ENCODE peak calls at places on chromosome 11, in nine cellular contexts. Q is glomerular endothelial cell, J is psoas muscle, P is AG04450, N is NB4, H is body of pancreas, O is HL-60, Z is activated T-cell treated with anti-CD3 and anti-CD28 coated beads for 1 hour, D is Peyer's patch. M is an unnamed sample.

GRCh38 chr11:16456366-16456765 is 100.0 kb upstream of the SOX6 start:
- DNase-seq in Q (no peak), J (no peak), P (no peak), N (no peak), H (no peak), O (no peak), Z (no peak), D (no peak), M (no peak)

GRCh38 chr11:43948341-43949185 is 6.1 kb downstream of the C11orf96 start:
- DNase-seq in Q (no peak), J (no peak), P (no peak), N (no peak), H (no peak), O (no peak), Z (no peak), D (no peak), M (no peak)

GRCh38 chr11:73662445-73663157 is 16.2 kb downstream of the PLEKHB1 start:
- DNase-seq in Q (no peak), J (no peak), P (no peak), N (no peak), H (no peak), O (no peak), Z (no peak), D (no peak), M (peak)

GRCh38 chr11:36114095-36114494 is 170.2 kb downstream of the LDLRAD3 start:
- DNase-seq in Q (no peak), J (no peak), P (no peak), N (no peak), H (no peak), O (no peak), Z (no peak), D (no peak), M (no peak)

GRCh38 chr11:84543367-84544159 is 1083.6 kb downstream of the DLG2 start:
- DNase-seq in Q (no peak), J (no peak), P (no peak), N (no peak), H (no peak), O (no peak), Z (no peak), D (no peak), M (no peak)

GRCh38 chr11:100512475-100512874 is 174.6 kb upstream of the ARHGAP42 start:
- DNase-seq in Q (no peak), J (no peak), P (no peak), N (no peak), H (no peak), O (no peak), Z (no peak), D (no peak), M (no peak)

GRCh38 chr11:61152816-61153592 is 8.2 kb downstream of the VPS37C start:
- DNase-seq in Q (no peak), J (no peak), P (no peak), N (no peak), H (no peak), O (no peak), Z (no peak), D (no peak), M (no peak)

GRCh38 chr11:75323609-75324008 is 27.9 kb downstream of the ARRB1 start:
- DNase-seq in Q (no peak), J (no peak), P (no peak), N (no peak), H (peak), O (no peak), Z (no peak), D (no peak), M (no peak)

GRCh38 chr11:122775675-122776271 is 62.5 kb upstream of the CRTAM start:
- DNase-seq in Q (no peak), J (no peak), P (no peak), N (no peak), H (no peak), O (no peak), Z (no peak), D (no peak), M (no peak)

GRCh38 chr11:10109836-10110235 is 184.2 kb downstream of the SBF2 start:
- DNase-seq in Q (no peak), J (no peak), P (peak), N (no peak), H (no peak), O (no peak), Z (no peak), D (no peak), M (no peak)

GRCh38 chr11:88345408-88345807 is 7.9 kb upstream of the CTSC start:
- DNase-seq in Q (no peak), J (no peak), P (no peak), N (peak), H (no peak), O (no peak), Z (no peak), D (no peak), M (no peak)

GRCh38 chr11:130088909-130089668 is 19.4 kb downstream of the APLP2 start:
- DNase-seq in Q (no peak), J (no peak), P (no peak), N (no peak), H (no peak), O (no peak), Z (no peak), D (no peak), M (no peak)

GRCh38 chr11:76803023-76803422 is 19.9 kb downstream of the TSKU start:
- DNase-seq in Q (no peak), J (peak), P (no peak), N (no peak), H (no peak), O (no peak), Z (no peak), D (no peak), M (no peak)

GRCh38 chr11:78656327-78656726 is 81.7 kb upstream of the NARS2 start:
- DNase-seq in Q (no peak), J (no peak), P (no peak), N (no peak), H (no peak), O (no peak), Z (no peak), D (no peak), M (no peak)

GRCh38 chr11:33319965-33320813 is 63.0 kb downstream of the HIPK3 start:
- DNase-seq in Q (no peak), J (no peak), P (no peak), N (no peak), H (no peak), O (no peak), Z (no peak), D (no peak), M (no peak)

GRCh38 chr11:101516546-101516945 is 67.3 kb downstream of the TRPC6 start:
- DNase-seq in Q (no peak), J (no peak), P (no peak), N (no peak), H (no peak), O (no peak), Z (no peak), D (no peak), M (no peak)

GRCh38 chr11:86508604-86509471 is 134.2 kb downstream of the CCDC81 start:
- DNase-seq in Q (no peak), J (no peak), P (no peak), N (no peak), H (no peak), O (no peak), Z (no peak), D (no peak), M (no peak)

GRCh38 chr11:85766801-85767200 is 44.1 kb downstream of the SYTL2 start:
- DNase-seq in Q (no peak), J (no peak), P (no peak), N (no peak), H (no peak), O (no peak), Z (no peak), D (no peak), M (no peak)

GRCh38 chr11:65539401-65540289 is 14.8 kb downstream of the SCYL1 start:
- DNase-seq in Q (no peak), J (no peak), P (no peak), N (no peak), H (peak), O (no peak), Z (no peak), D (peak), M (no peak)

GRCh38 chr11:132427611-132428010 is 1057.2 kb downstream of the NTM start:
- DNase-seq in Q (no peak), J (no peak), P (no peak), N (no peak), H (no peak), O (no peak), Z (no peak), D (no peak), M (no peak)

GRCh38 chr11:46117842-46118241 is 3.4 kb downstream of the PHF21A start:
- DNase-seq in Q (no peak), J (no peak), P (no peak), N (peak), H (no peak), O (no peak), Z (no peak), D (no peak), M (no peak)

GRCh38 chr11:92552942-92553341 is 328.3 kb downstream of the FAT3 start:
- DNase-seq in Q (no peak), J (no peak), P (no peak), N (no peak), H (no peak), O (no peak), Z (no peak), D (no peak), M (no peak)

GRCh38 chr11:18994860-18995259 is 55.6 kb upstream of the MRGPRX1 start:
- DNase-seq in Q (no peak), J (no peak), P (no peak), N (no peak), H (no peak), O (no peak), Z (no peak), D (no peak), M (no peak)

GRCh38 chr11:64150481-64151239 is 15.3 kb downstream of the MACROD1 start:
- DNase-seq in Q (no peak), J (peak), P (no peak), N (no peak), H (peak), O (no peak), Z (no peak), D (no peak), M (no peak)

GRCh38 chr11:87036756-87037449 is 831 bp upstream of the TMEM135 start:
- DNase-seq in Q (no peak), J (no peak), P (no peak), N (peak), H (no peak), O (no peak), Z (no peak), D (peak), M (no peak)

GRCh38 chr11:66548774-66549630 is 2.3 kb downstream of the ACTN3 start:
- DNase-seq in Q (no peak), J (no peak), P (no peak), N (no peak), H (no peak), O (no peak), Z (no peak), D (no peak), M (no peak)